ENCODE peak calls at places on chromosome 20, in five cellular contexts. I is neural crest cell, K is WERI-Rb-1, O is HCEC 1CT, H is SW 1271. R is an unnamed sample.

GRCh38 chr20:63214514-63214913 is 1.4 kb downstream of the YTHDF1 start:
- DNase-seq in I (no peak), K (no peak), O (no peak), H (no peak), R (no peak)

GRCh38 chr20:35059110-35059509 is 33.5 kb downstream of the TRPC4AP start:
- DNase-seq in I (no peak), K (no peak), O (no peak), H (no peak), R (no peak)

GRCh38 chr20:45783656-45784294 is 7.9 kb downstream of the WFDC3 start:
- DNase-seq in I (no peak), K (no peak), O (no peak), H (no peak), R (no peak)

GRCh38 chr20:43404880-43405279 is 52.8 kb upstream of the SRSF6 start:
- DNase-seq in I (no peak), K (peak), O (no peak), H (peak), R (peak)

GRCh38 chr20:36856196-36856595 is 19.7 kb upstream of the TLDC2 start:
- DNase-seq in I (no peak), K (no peak), O (no peak), H (peak), R (no peak)

GRCh38 chr20:25254571-25254970 is 6.7 kb downstream of the PYGB start:
- DNase-seq in I (no peak), K (peak), O (no peak), H (no peak), R (no peak)

GRCh38 chr20:64238115-64238825 is 17.3 kb upstream of the PCMTD2 start:
- DNase-seq in I (no peak), K (no peak), O (no peak), H (no peak), R (no peak)

GRCh38 chr20:34877002-34877264 is 521 bp downstream of the ACSS2 start:
- DNase-seq in I (no peak), K (no peak), O (peak), H (no peak), R (no peak)

GRCh38 chr20:9507544-9508239 is 6.7 kb upstream of the LAMP5 start:
- DNase-seq in I (no peak), K (no peak), O (no peak), H (no peak), R (no peak)

GRCh38 chr20:23602261-23602660 is 3.5 kb downstream of the CST9 start:
- DNase-seq in I (no peak), K (no peak), O (no peak), H (no peak), R (no peak)

GRCh38 chr20:44776977-44777376 is 31.3 kb downstream of the KCNK15 start:
- DNase-seq in I (peak), K (no peak), O (no peak), H (no peak), R (no peak)

GRCh38 chr20:57124800-57125399 is 141.5 kb downstream of the BMP7 start:
- DNase-seq in I (no peak), K (no peak), O (no peak), H (no peak), R (no peak)

GRCh38 chr20:54148947-54149764 is 24.6 kb downstream of the CYP24A1 start:
- DNase-seq in I (no peak), K (no peak), O (no peak), H (no peak), R (peak)

GRCh38 chr20:64064145-64064698 is 1.2 kb downstream of the TCEA2 start:
- DNase-seq in I (no peak), K (no peak), O (peak), H (peak), R (peak)

GRCh38 chr20:50762435-50763201 is 31.2 kb downstream of the PARD6B start:
- DNase-seq in I (no peak), K (no peak), O (peak), H (no peak), R (no peak)

GRCh38 chr20:43463864-43464785 is 6.4 kb downstream of the SRSF6 start:
- DNase-seq in I (no peak), K (no peak), O (no peak), H (no peak), R (no peak)

GRCh38 chr20:57040924-57041323 is 225.5 kb downstream of the BMP7 start:
- DNase-seq in I (no peak), K (no peak), O (no peak), H (peak), R (no peak)

GRCh38 chr20:61426361-61426760 is 174.3 kb downstream of the CDH4 start:
- DNase-seq in I (no peak), K (no peak), O (no peak), H (no peak), R (no peak)

GRCh38 chr20:925516-925915 is 9.4 kb upstream of the ANGPT4 start:
- DNase-seq in I (no peak), K (no peak), O (no peak), H (no peak), R (no peak)

GRCh38 chr20:19819149-19819548 is 61.1 kb downstream of the RIN2 start:
- DNase-seq in I (no peak), K (no peak), O (no peak), H (no peak), R (no peak)

GRCh38 chr20:36686944-36687343 is 40.9 kb upstream of the SLA2 start:
- DNase-seq in I (no peak), K (no peak), O (no peak), H (no peak), R (no peak)

GRCh38 chr20:43982886-43983285 is 68.2 kb downstream of the TOX2 start:
- DNase-seq in I (no peak), K (no peak), O (no peak), H (no peak), R (no peak)

GRCh38 chr20:46406986-46407670 is 713 bp upstream of the ELMO2 start:
- DNase-seq in I (no peak), K (peak), O (no peak), H (peak), R (peak)

GRCh38 chr20:24185801-24186200 is 197.2 kb upstream of the GGTLC1 start:
- DNase-seq in I (no peak), K (no peak), O (no peak), H (no peak), R (no peak)

GRCh38 chr20:3744806-3745685 is 12.6 kb downstream of the HSPA12B start:
- DNase-seq in I (peak), K (no peak), O (no peak), H (peak), R (peak)

GRCh38 chr20:20498081-20498861 is 130.4 kb downstream of the INSM1 start:
- DNase-seq in I (peak), K (peak), O (no peak), H (no peak), R (no peak)

GRCh38 chr20:37384683-37385174 is 38.8 kb downstream of the SRC start:
- DNase-seq in I (peak), K (peak), O (peak), H (peak), R (no peak)

GRCh38 chr20:60862601-60863000 is 389.5 kb upstream of the CDH4 start:
- DNase-seq in I (no peak), K (no peak), O (peak), H (no peak), R (no peak)

GRCh38 chr20:61399433-61399832 is 147.4 kb downstream of the CDH4 start:
- DNase-seq in I (no peak), K (no peak), O (no peak), H (no peak), R (no peak)

GRCh38 chr20:64022671-64023070 is 13.3 kb upstream of the C20orf204 start:
- DNase-seq in I (no peak), K (no peak), O (no peak), H (no peak), R (no peak)

GRCh38 chr20:58160451-58161051 is 67.9 kb downstream of the ANKRD60 start:
- DNase-seq in I (no peak), K (no peak), O (no peak), H (no peak), R (no peak)